ENCODE peak calls at places on chromosomes 13 and 19, in six cellular contexts. O is Peyer's patch, S is HFF-Myc, P is mucosa of descending colon, E is WERI-Rb-1, Z is fibroblast of pulmonary artery. K is an unnamed sample.

GRCh38 chr19:38875656-38876345 is 2.3 kb downstream of the RINL start:
- DNase-seq in O (no peak), E (no peak), S (no peak), Z (no peak), P (no peak), K (no peak)

GRCh38 chr19:1469200-1469935 is 9.6 kb downstream of the C19orf25 start:
- DNase-seq in S (no peak), O (no peak), E (no peak), Z (no peak), P (peak; percentile 41), K (no peak)

GRCh38 chr19:7636691-7637373 is at the start of gene STXBP2:
- DNase-seq in P (peak; percentile 93), S (no peak), O (peak; percentile 91), Z (peak; percentile 42), E (no peak), K (no peak)

GRCh38 chr19:45125975-45126493 is 33.1 kb downstream of the PPP1R37 start:
- DNase-seq in P (peak; percentile 71), Z (peak; percentile 60), E (peak; percentile 84), S (peak; percentile 27), O (peak; percentile 72), K (peak; percentile 42)

GRCh38 chr19:3801412-3802096 is 15.4 kb upstream of the MATK start:
- DNase-seq in O (peak; percentile 59), Z (no peak), P (peak; percentile 77), E (no peak), S (no peak), K (peak; percentile 2)

GRCh38 chr19:5719274-5719960 is 529 bp downstream of the LONP1 start:
- DNase-seq in Z (no peak), E (peak; percentile 42), S (no peak), P (no peak), O (no peak), K (peak; percentile 40)

GRCh38 chr13:68676513-68677115 is 1431.0 kb upstream of the ATXN8OS start:
- DNase-seq in S (no peak), E (no peak), P (no peak), Z (no peak), O (no peak), K (no peak)

GRCh38 chr13:24923305-24923640 is 159.3 kb downstream of the RNF17 start:
- DNase-seq in P (no peak), E (no peak), S (no peak), Z (peak; percentile 86), O (no peak), K (peak; percentile 92)

GRCh38 chr13:102002271-102002670 is 399.6 kb downstream of the FGF14 start:
- DNase-seq in Z (no peak), P (no peak), S (no peak), O (no peak), E (no peak), K (no peak)

GRCh38 chr13:100944791-100945345 is 270.3 kb upstream of the TMTC4 start:
- DNase-seq in S (no peak), Z (no peak), E (peak; percentile 84), P (no peak), O (no peak), K (no peak)

GRCh38 chr19:48302600-48302959 is 22.8 kb upstream of the EMP3 start:
- DNase-seq in E (peak; percentile 79), S (no peak), Z (no peak), O (no peak), P (no peak), K (no peak)

GRCh38 chr19:815079-815774 is 6.5 kb downstream of the PLPPR3 start:
- DNase-seq in P (no peak), O (no peak), E (no peak), S (no peak), Z (no peak), K (no peak)

GRCh38 chr13:33349314-33349995 is 63.9 kb upstream of the STARD13 start:
- DNase-seq in P (peak; percentile 52), S (no peak), Z (no peak), O (no peak), E (no peak), K (peak; percentile 9)

GRCh38 chr13:28049880-28050871 is 50.2 kb downstream of the FLT3 start:
- DNase-seq in S (no peak), O (no peak), P (no peak), Z (no peak), E (no peak), K (no peak)

GRCh38 chr19:50890422-50891252 is 17.4 kb downstream of the KLK2 start:
- DNase-seq in S (no peak), O (no peak), E (no peak), Z (no peak), P (no peak), K (peak; percentile 12)

GRCh38 chr19:45901432-45901903 is 945 bp downstream of the MYPOP start:
- DNase-seq in Z (peak; percentile 59), S (no peak), E (no peak), P (no peak), O (no peak), K (peak; percentile 51)

GRCh38 chr13:77477299-77477848 is 58.1 kb upstream of the SCEL start:
- DNase-seq in S (no peak), O (no peak), P (no peak), Z (no peak), E (no peak), K (no peak)

GRCh38 chr19:29211562-29212416 is 1.2 kb downstream of the UQCRFS1 start:
- DNase-seq in P (no peak), O (no peak), S (no peak), E (peak; percentile 8), Z (peak; percentile 27), K (peak; percentile 25)

GRCh38 chr13:95455782-95456181 is 96.7 kb upstream of the CLDN10 start:
- DNase-seq in P (no peak), E (no peak), O (no peak), S (no peak), Z (no peak), K (no peak)

GRCh38 chr13:26895081-26895807 is 134.7 kb upstream of the GPR12 start:
- DNase-seq in Z (no peak), S (no peak), O (no peak), P (no peak), E (no peak), K (no peak)

GRCh38 chr13:43307921-43308433 is 284.6 kb downstream of the DNAJC15 start:
- DNase-seq in Z (peak; percentile 95), E (no peak), O (peak; percentile 50), S (peak; percentile 85), P (peak; percentile 67), K (peak; percentile 80)

GRCh38 chr19:52963229-52963760 is 614 bp upstream of the ZNF816 start:
- DNase-seq in Z (no peak), O (no peak), E (peak; percentile 48), P (peak; percentile 57), S (no peak), K (no peak)

GRCh38 chr13:52128714-52129700 is at the start of gene NEK5:
- DNase-seq in S (peak; percentile 2), O (peak; percentile 22), P (peak; percentile 75), Z (peak; percentile 44), E (peak; percentile 51), K (peak; percentile 34)

GRCh38 chr13:114155923-114156883 is 22.9 kb upstream of the CFAP97D2 start:
- DNase-seq in P (peak; percentile 55), O (no peak), Z (no peak), S (no peak), E (no peak), K (no peak)

GRCh38 chr13:35996360-35996759 is 134.8 kb downstream of the DCLK1 start:
- DNase-seq in Z (no peak), O (no peak), E (no peak), P (no peak), S (no peak), K (no peak)

GRCh38 chr13:30846844-30847243 is 59.2 kb upstream of the MEDAG start:
- DNase-seq in S (no peak), O (no peak), Z (no peak), E (no peak), P (no peak), K (no peak)

GRCh38 chr19:51712461-51713081 is 11.2 kb downstream of the HAS1 start:
- DNase-seq in S (no peak), E (peak; percentile 62), O (no peak), Z (peak; percentile 67), P (no peak), K (peak; percentile 35)

GRCh38 chr13:112562254-112562653 is 25.7 kb downstream of the TUBGCP3 start:
- DNase-seq in Z (no peak), P (no peak), E (no peak), S (no peak), O (no peak), K (no peak)

GRCh38 chr13:110396476-110396875 is 89.4 kb downstream of the COL4A2 start:
- DNase-seq in S (no peak), P (no peak), E (no peak), Z (no peak), O (no peak), K (no peak)

GRCh38 chr13:110394371-110394841 is 87.3 kb downstream of the COL4A2 start:
- DNase-seq in Z (peak; percentile 50), E (no peak), S (no peak), O (no peak), P (no peak), K (no peak)

GRCh38 chr13:110398564-110399507 is 91.8 kb downstream of the COL4A2 start:
- DNase-seq in Z (peak; percentile 80), O (no peak), S (no peak), P (no peak), E (no peak), K (peak; percentile 94)

GRCh38 chr13:110397445-110397844 is 90.4 kb downstream of the COL4A2 start:
- DNase-seq in O (no peak), E (no peak), Z (peak; percentile 92), S (no peak), P (no peak), K (peak; percentile 94)

GRCh38 chr13:110396913-110397379 is 89.9 kb downstream of the COL4A2 start:
- DNase-seq in S (peak; percentile 98), Z (peak; percentile 100), O (peak; percentile 38), E (no peak), P (peak; percentile 75), K (peak; percentile 100)
- H3K4me3 ChIP-seq in S (peak overlapping the region; percentile 20), Z (peak overlapping the region; percentile 43), O (no peak overlapping the region), E (no peak overlapping the region), P (no peak overlapping the region), K (peak overlapping the region; percentile 26)

GRCh38 chr19:10835754-10836477 is at the start of gene TMED1:
- DNase-seq in O (peak; percentile 100), E (peak; percentile 99), S (peak; percentile 97), P (peak; percentile 100), Z (peak; percentile 99), K (peak; percentile 99)
- TF ChIP-seq CTCF in O (peak; percentile 3), E (no peak), S (peak; percentile 10), P (peak; percentile 36), Z (no peak), K (peak; percentile 2)

DNA sequence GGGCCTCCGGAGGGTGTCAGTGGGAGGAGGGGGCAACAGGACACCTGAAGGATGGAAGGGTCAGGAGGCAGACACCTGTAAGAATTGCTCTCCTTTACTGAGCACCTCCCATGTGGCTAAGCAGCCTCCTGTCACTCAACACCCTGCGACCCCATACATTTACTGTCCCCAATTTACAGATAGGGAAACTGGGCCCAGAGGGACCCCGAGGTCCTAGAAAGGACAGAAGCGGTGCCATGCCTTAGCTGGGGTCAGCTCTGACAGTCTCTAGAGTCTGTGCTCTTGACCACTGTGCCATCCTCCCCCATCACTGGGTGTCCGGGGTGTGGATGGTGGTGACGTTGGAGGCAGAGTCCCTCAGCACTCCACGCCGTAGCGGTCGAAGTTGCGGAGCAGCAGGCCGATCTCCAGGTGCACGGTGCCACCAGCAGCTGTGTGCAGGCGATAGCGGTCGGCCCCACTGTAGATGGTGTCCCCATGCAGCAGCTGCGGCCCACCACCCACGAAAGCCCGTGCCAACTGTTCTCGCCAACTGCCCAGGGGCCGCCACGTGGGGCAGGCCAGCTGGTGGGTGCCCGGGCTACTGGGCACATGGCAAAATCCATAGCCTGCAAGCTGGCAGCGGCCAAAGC is 737 bp upstream of the TGFB1 start:
- DNase-seq in O (no peak), S (no peak), Z (no peak), E (no peak), P (peak; percentile 68), K (no peak)
- H3K4me3 ChIP-seq in O (peak overlapping the region; percentile 91), S (peak overlapping the region; percentile 89), Z (peak overlapping the region; percentile 93), E (peak overlapping the region; percentile 57), P (no peak overlapping the region), K (peak overlapping the region; percentile 62)

GRCh38 chr19:54029930-54030490 is 33.7 kb downstream of the VSTM1 start:
- DNase-seq in Z (peak; percentile 82), E (peak; percentile 69), P (no peak), O (no peak), S (peak; percentile 61), K (peak; percentile 74)
- TF ChIP-seq CTCF in Z (peak; percentile 75), E (peak; percentile 67), P (no peak), O (peak; percentile 6), S (peak; percentile 72), K (peak; percentile 75)